ENCODE peak calls at places on chromosomes 1 and 21, in six cellular contexts. One of them, this sample, is unnamed.

GRCh38 chr1:243286409-243287127 is 30.7 kb downstream of the SDCCAG8 start:
- DNase-seq in NCI-H1694: no peak
- DNase-seq in HuH-7: no peak
- DNase-seq in SW480: no peak
- DNase-seq in activated CD8-positive, alpha-beta T cell treated with anti-CD3 and anti-CD28 coated beads, Interleukin-2, amount 10 ng/mL, durations not matched to agents 7 days and 5 days: no peak
- DNase-seq in CD8-positive, alpha-beta memory T cell: no peak
- DNase-seq in this sample: no peak

GRCh38 chr1:15848929-15849774 is 1.6 kb downstream of the SPEN start:
- DNase-seq in HuH-7: peak
- DNase-seq in CD8-positive, alpha-beta memory T cell: peak
- DNase-seq in NCI-H1694: peak
- DNase-seq in activated CD8-positive, alpha-beta T cell treated with anti-CD3 and anti-CD28 coated beads, Interleukin-2, amount 10 ng/mL, durations not matched to agents 7 days and 5 days: peak
- DNase-seq in SW480: peak
- DNase-seq in this sample: peak

GRCh38 chr1:59013276-59013927 is 229.6 kb upstream of the JUN start:
- DNase-seq in HuH-7: peak
- DNase-seq in SW480: no peak
- DNase-seq in CD8-positive, alpha-beta memory T cell: no peak
- DNase-seq in NCI-H1694: no peak
- DNase-seq in activated CD8-positive, alpha-beta T cell treated with anti-CD3 and anti-CD28 coated beads, Interleukin-2, amount 10 ng/mL, durations not matched to agents 7 days and 5 days: no peak
- DNase-seq in this sample: no peak

GRCh38 chr21:36463204-36463603 is 16.7 kb downstream of the CLDN14 start:
- DNase-seq in activated CD8-positive, alpha-beta T cell treated with anti-CD3 and anti-CD28 coated beads, Interleukin-2, amount 10 ng/mL, durations not matched to agents 7 days and 5 days: no peak
- DNase-seq in NCI-H1694: no peak
- DNase-seq in HuH-7: no peak
- DNase-seq in CD8-positive, alpha-beta memory T cell: no peak
- DNase-seq in SW480: no peak
- DNase-seq in this sample: no peak

GRCh38 chr1:154784924-154785531 is 85.1 kb downstream of the KCNN3 start:
- DNase-seq in HuH-7: no peak
- DNase-seq in CD8-positive, alpha-beta memory T cell: no peak
- DNase-seq in NCI-H1694: no peak
- DNase-seq in SW480: no peak
- DNase-seq in activated CD8-positive, alpha-beta T cell treated with anti-CD3 and anti-CD28 coated beads, Interleukin-2, amount 10 ng/mL, durations not matched to agents 7 days and 5 days: peak
- DNase-seq in this sample: peak

GRCh38 chr1:227092054-227092453 is 152.0 kb downstream of the COQ8A start:
- DNase-seq in SW480: no peak
- DNase-seq in NCI-H1694: no peak
- DNase-seq in CD8-positive, alpha-beta memory T cell: no peak
- DNase-seq in activated CD8-positive, alpha-beta T cell treated with anti-CD3 and anti-CD28 coated beads, Interleukin-2, amount 10 ng/mL, durations not matched to agents 7 days and 5 days: no peak
- DNase-seq in HuH-7: no peak
- DNase-seq in this sample: no peak

GRCh38 chr1:15168479-15168878 is 14.9 kb downstream of the TMEM51 start:
- DNase-seq in SW480: no peak
- DNase-seq in NCI-H1694: no peak
- DNase-seq in activated CD8-positive, alpha-beta T cell treated with anti-CD3 and anti-CD28 coated beads, Interleukin-2, amount 10 ng/mL, durations not matched to agents 7 days and 5 days: no peak
- DNase-seq in HuH-7: no peak
- DNase-seq in CD8-positive, alpha-beta memory T cell: no peak
- DNase-seq in this sample: no peak

GRCh38 chr1:213201380-213202155 is 150.5 kb downstream of the RPS6KC1 start:
- DNase-seq in activated CD8-positive, alpha-beta T cell treated with anti-CD3 and anti-CD28 coated beads, Interleukin-2, amount 10 ng/mL, durations not matched to agents 7 days and 5 days: no peak
- DNase-seq in SW480: no peak
- DNase-seq in HuH-7: no peak
- DNase-seq in CD8-positive, alpha-beta memory T cell: no peak
- DNase-seq in NCI-H1694: no peak
- DNase-seq in this sample: no peak

GRCh38 chr1:205328476-205328875 is 6.9 kb upstream of the NUAK2 start:
- DNase-seq in HuH-7: no peak
- DNase-seq in NCI-H1694: no peak
- DNase-seq in SW480: no peak
- DNase-seq in activated CD8-positive, alpha-beta T cell treated with anti-CD3 and anti-CD28 coated beads, Interleukin-2, amount 10 ng/mL, durations not matched to agents 7 days and 5 days: no peak
- DNase-seq in CD8-positive, alpha-beta memory T cell: no peak
- DNase-seq in this sample: no peak

GRCh38 chr1:184647471-184647870 is 107.2 kb downstream of the EDEM3 start:
- DNase-seq in CD8-positive, alpha-beta memory T cell: no peak
- DNase-seq in HuH-7: no peak
- DNase-seq in SW480: no peak
- DNase-seq in NCI-H1694: no peak
- DNase-seq in activated CD8-positive, alpha-beta T cell treated with anti-CD3 and anti-CD28 coated beads, Interleukin-2, amount 10 ng/mL, durations not matched to agents 7 days and 5 days: no peak
- DNase-seq in this sample: no peak

GRCh38 chr1:41521766-41522165 is 37.3 kb upstream of the EDN2 start:
- DNase-seq in HuH-7: no peak
- DNase-seq in SW480: no peak
- DNase-seq in activated CD8-positive, alpha-beta T cell treated with anti-CD3 and anti-CD28 coated beads, Interleukin-2, amount 10 ng/mL, durations not matched to agents 7 days and 5 days: no peak
- DNase-seq in NCI-H1694: no peak
- DNase-seq in CD8-positive, alpha-beta memory T cell: no peak
- DNase-seq in this sample: no peak